ENCODE peak calls at places on chromosomes 1 and 21, in four cellular contexts. F is GM12891, N is K562, M is GM12878. J is an unnamed sample.

GRCh38 chr1:63659448-63659847 is 66.2 kb downstream of the PGM1 start:
- DNase-seq in M (no peak), N (no peak), F (no peak), J (no peak)

GRCh38 chr21:38264581-38264980 is 7.8 kb downstream of the KCNJ15 start:
- DNase-seq in F (no peak), M (no peak), N (no peak), J (no peak)

GRCh38 chr1:84061336-84061735 is 62.4 kb upstream of the TTLL7 start:
- DNase-seq in F (no peak), N (no peak), M (no peak), J (no peak)

GRCh38 chr1:64845831-64846425 is 101.1 kb downstream of the RAVER2 start:
- DNase-seq in F (no peak), M (no peak), N (no peak), J (no peak)

GRCh38 chr1:176826265-176826664 is 338.2 kb downstream of the ASTN1 start:
- DNase-seq in M (no peak), F (no peak), N (no peak), J (no peak)

GRCh38 chr21:9008636-9009035 is 1512.7 kb upstream of the TPTE start:
- DNase-seq in N (no peak), M (no peak), F (no peak), J (no peak)

GRCh38 chr1:88890790-88891317 is 513 bp downstream of the GTF2B start:
- DNase-seq in N (no peak), F (no peak), M (no peak), J (peak; percentile 32)

GRCh38 chr1:37588939-37589338 is 6.8 kb downstream of the GNL2 start:
- DNase-seq in M (no peak), F (no peak), N (no peak), J (no peak)

GRCh38 chr1:225847610-225848009 is 34.6 kb downstream of the TMEM63A start:
- DNase-seq in M (no peak), F (no peak), N (no peak), J (no peak)

GRCh38 chr1:158101944-158102343 is 78.8 kb upstream of the CD1D start:
- DNase-seq in F (no peak), N (no peak), M (no peak), J (no peak)

GRCh38 chr1:24906760-24907490 is 23.2 kb downstream of the RUNX3 start:
- DNase-seq in M (no peak), F (no peak), N (no peak), J (no peak)

GRCh38 chr1:174890024-174890423 is 109.7 kb upstream of the CACYBP start:
- DNase-seq in N (no peak), M (no peak), F (no peak), J (no peak)

GRCh38 chr1:76257823-76258222 is 183.3 kb downstream of the ST6GALNAC3 start:
- DNase-seq in F (no peak), N (no peak), M (no peak), J (no peak)

GRCh38 chr1:10755977-10756521 is 40.4 kb downstream of the CASZ1 start:
- DNase-seq in N (peak; percentile 80), M (no peak), F (peak; percentile 57), J (peak; percentile 10)

GRCh38 chr1:41618066-41618825 is 133.8 kb upstream of the EDN2 start:
- DNase-seq in N (no peak), F (no peak), M (no peak), J (peak; percentile 36)

GRCh38 chr1:37497832-37498231 is 16.7 kb downstream of the MEAF6 start:
- DNase-seq in M (no peak), N (no peak), F (no peak), J (no peak)

GRCh38 chr1:93501399-93501798 is 53.5 kb downstream of the FNBP1L start:
- DNase-seq in M (no peak), F (no peak), N (no peak), J (no peak)

GRCh38 chr1:162256287-162256686 is 120.4 kb downstream of the SPATA46 start:
- DNase-seq in M (no peak), F (no peak), N (no peak), J (no peak)

GRCh38 chr1:30300669-30301068 is 422.7 kb downstream of the MATN1 start:
- DNase-seq in M (no peak), N (no peak), F (no peak), J (no peak)

GRCh38 chr1:185144233-185144632 is 12.5 kb downstream of the TRMT1L start:
- DNase-seq in M (no peak), N (no peak), F (no peak), J (no peak)

GRCh38 chr1:204213668-204214662 is at the start of gene GOLT1A:
- DNase-seq in F (peak; percentile 42), N (peak; percentile 64), M (peak; percentile 28), J (peak; percentile 25)

GRCh38 chr1:8740034-8740449 is 77.4 kb downstream of the RERE start:
- DNase-seq in F (no peak), N (no peak), M (no peak), J (peak; percentile 37)

GRCh38 chr1:204344665-204345064 is 15.1 kb downstream of the PLEKHA6 start:
- DNase-seq in F (no peak), N (no peak), M (no peak), J (no peak)

GRCh38 chr1:165254376-165254775 is 102.1 kb downstream of the LMX1A start:
- DNase-seq in N (no peak), F (no peak), M (no peak), J (no peak)

GRCh38 chr1:6208723-6209660 is 3.1 kb downstream of the RNF207 start:
- DNase-seq in M (no peak), N (peak; percentile 79), F (peak; percentile 61), J (peak; percentile 45)

GRCh38 chr1:74522143-74522542 is 9.7 kb upstream of the LRRC53 start:
- DNase-seq in F (no peak), N (no peak), M (no peak), J (no peak)

GRCh38 chr1:189103956-189104355 is 1373.7 kb downstream of the BRINP3 start:
- DNase-seq in F (no peak), N (no peak), M (no peak), J (no peak)

GRCh38 chr1:181239086-181239485 is 150.6 kb downstream of the IER5 start:
- DNase-seq in N (no peak), F (no peak), M (no peak), J (no peak)

GRCh38 chr21:40795313-40795712 is 51.6 kb downstream of the DSCAM start:
- DNase-seq in N (no peak), M (no peak), F (no peak), J (no peak)

GRCh38 chr1:223714849-223715709 is 2.7 kb downstream of the CAPN2 start:
- DNase-seq in M (no peak), F (no peak), N (peak; percentile 53), J (no peak)

GRCh38 chr1:153534933-153535663 is 693 bp downstream of the S100A6 start:
- DNase-seq in N (no peak), M (no peak), F (no peak), J (no peak)

GRCh38 chr1:228830185-228830953 is 95.1 kb downstream of the RHOU start:
- DNase-seq in M (no peak), F (no peak), N (no peak), J (no peak)

GRCh38 chr1:941588-942383 is 17.3 kb downstream of the NOC2L start:
- DNase-seq in F (peak; percentile 85), N (peak; percentile 87), M (no peak), J (peak; percentile 39)

DNA sequence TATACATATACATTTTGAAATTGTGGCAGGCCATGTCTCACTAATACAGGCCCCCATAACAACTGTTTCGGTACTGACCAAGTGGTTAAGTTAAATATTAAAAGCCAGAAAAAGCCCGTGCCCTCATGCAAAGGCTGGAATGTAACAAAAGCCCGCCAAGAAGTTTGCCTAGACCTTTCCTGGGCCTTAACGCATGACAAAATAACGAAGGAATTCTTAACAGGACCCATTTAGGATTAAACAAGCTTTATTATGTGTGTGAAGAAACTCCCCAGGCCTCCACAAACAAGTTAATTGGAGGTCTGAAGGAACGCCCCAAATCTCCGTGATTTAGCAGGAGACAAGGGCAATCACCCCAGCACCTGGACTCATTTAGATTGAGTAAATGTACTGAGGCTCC is 42.4 kb downstream of the TNFSF4 start:
- DNase-seq in M (no peak), N (no peak), F (no peak), J (no peak)
- TF ChIP-seq SPI1 in M (no peak), N (no peak), F (no peak), J (no peak)

DNA sequence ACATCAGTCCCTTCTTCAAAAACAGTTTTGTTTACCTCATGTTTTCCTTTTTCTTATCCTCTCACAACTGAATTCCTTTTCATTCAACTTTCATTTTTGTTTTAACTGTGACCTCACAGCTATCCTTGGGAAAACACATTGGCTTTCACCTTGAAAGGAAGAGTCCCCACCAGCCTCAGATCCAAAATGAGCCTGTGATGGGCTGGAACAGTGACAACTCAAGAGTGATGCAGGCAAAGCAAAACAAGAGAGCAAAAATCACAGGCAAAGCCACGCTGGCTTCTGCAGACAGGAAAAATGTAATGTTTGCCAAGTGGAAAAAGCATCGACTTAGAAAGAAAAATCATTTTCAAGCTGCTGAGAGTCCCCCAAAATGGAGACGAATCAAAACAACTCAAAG is 51.0 kb downstream of the ALG14 start:
- DNase-seq in N (no peak), F (no peak), M (no peak), J (no peak)
- TF ChIP-seq SPI1 in N (no peak), F (no peak), M (no peak), J (no peak)

GRCh38 chr1:54180666-54181360 is 19.0 kb downstream of the CYB5RL start:
- DNase-seq in M (no peak), F (no peak), N (no peak), J (no peak)
- TF ChIP-seq SPI1 in M (no peak), F (no peak), N (no peak), J (no peak)

GRCh38 chr1:201554789-201555592 is 16.1 kb downstream of the NAV1 start:
- DNase-seq in N (no peak), F (no peak), M (no peak), J (no peak)
- TF ChIP-seq SPI1 in N (no peak), F (no peak), M (no peak), J (no peak)

DNA sequence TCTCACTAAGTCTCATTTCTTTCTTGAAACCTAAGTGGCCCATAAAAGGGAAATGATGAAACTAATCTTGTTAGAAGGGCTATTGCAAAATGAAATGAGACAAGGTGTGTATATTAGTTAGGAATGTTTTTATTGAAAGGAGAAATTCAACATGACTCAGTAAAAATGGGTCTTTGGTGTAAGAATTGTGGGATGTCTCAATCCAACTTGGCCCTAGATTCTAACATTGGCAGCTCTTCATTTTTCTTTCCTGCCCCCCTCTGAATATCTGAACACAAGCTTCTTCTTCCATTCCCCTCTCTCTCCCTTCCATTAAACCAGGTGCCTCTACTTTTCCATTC is 26.8 kb upstream of the TARBP1 start:
- DNase-seq in N (no peak), M (no peak), F (no peak), J (no peak)
- TF ChIP-seq SPI1 in N (no peak), M (no peak), F (no peak), J (peak; percentile 47)

DNA sequence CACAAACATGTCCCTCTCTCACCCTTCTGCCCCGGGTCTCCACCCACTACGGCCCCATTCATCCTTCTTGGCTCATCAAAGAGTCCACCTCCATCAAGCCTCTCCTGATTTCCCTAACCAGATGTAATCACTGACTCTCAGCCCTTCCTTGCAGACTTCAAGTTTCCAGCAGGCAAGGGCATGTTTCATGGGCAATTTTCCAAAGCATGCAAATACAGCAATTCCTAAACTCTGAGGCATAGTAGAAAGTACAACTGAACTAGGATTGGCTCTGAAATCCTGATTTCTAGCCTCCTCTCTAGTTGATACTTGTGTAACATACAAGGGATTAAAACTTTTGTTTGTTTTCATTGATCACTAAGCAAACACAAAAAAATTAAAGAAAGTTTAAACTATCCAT is 109.1 kb upstream of the GADD45A start:
- DNase-seq in M (no peak), F (no peak), N (no peak), J (no peak)
- TF ChIP-seq SPI1 in M (no peak), F (no peak), N (no peak), J (no peak)

J was measured in HL-60.